ENCODE peak calls at places on chromosomes 5 and 9, in six cellular contexts. H is GM12878, A is body of pancreas, M is hepatocyte, R is ovary, J is left ventricle myocardium inferior. P is an unnamed sample.

GRCh38 chr5:157335534-157336422 is 69.9 kb downstream of the CYFIP2 start:
- DNase-seq in H (no peak), A (no peak), M (peak; percentile 48), R (no peak), J (peak; percentile 32), P (no peak)

GRCh38 chr5:28328691-28329090 is 1290.3 kb upstream of the CDH9 start:
- DNase-seq in H (no peak), A (no peak), M (no peak), R (no peak), J (no peak), P (no peak)

GRCh38 chr9:98833090-98833956 is 25.9 kb downstream of the GALNT12 start:
- DNase-seq in H (no peak), A (peak; percentile 49), M (no peak), R (no peak), J (peak; percentile 36), P (peak; percentile 36)

GRCh38 chr5:58322453-58322852 is 137.4 kb downstream of the PLK2 start:
- DNase-seq in H (no peak), A (no peak), M (no peak), R (no peak), J (no peak), P (no peak)

GRCh38 chr9:75039006-75039405 is 10.9 kb upstream of the CARNMT1 start:
- DNase-seq in H (no peak), A (no peak), M (peak; percentile 17), R (no peak), J (no peak), P (no peak)

GRCh38 chr5:132222649-132223038 is 5.0 kb downstream of the P4HA2 start:
- DNase-seq in H (peak; percentile 38), A (no peak), M (no peak), R (no peak), J (no peak), P (no peak)

GRCh38 chr5:123875444-123876264 is 363.7 kb downstream of the CSNK1G3 start:
- DNase-seq in H (no peak), A (peak; percentile 36), M (peak; percentile 60), R (no peak), J (no peak), P (peak; percentile 24)

GRCh38 chr5:15948225-15948624 is 231.4 kb downstream of the MARCHF11 start:
- DNase-seq in H (no peak), A (no peak), M (no peak), R (no peak), J (no peak), P (no peak)

GRCh38 chr9:128118971-128119665 is 8.4 kb downstream of the PTGES2 start:
- DNase-seq in H (no peak), A (peak; percentile 93), M (no peak), R (peak; percentile 15), J (no peak), P (no peak)

GRCh38 chr9:113343732-113344231 is 3.7 kb upstream of the WDR31 start:
- DNase-seq in H (no peak), A (peak; percentile 86), M (peak; percentile 84), R (peak; percentile 49), J (peak; percentile 69), P (peak; percentile 56)

GRCh38 chr9:21015959-21016358 is 15.5 kb downstream of the HACD4 start:
- DNase-seq in H (no peak), A (no peak), M (no peak), R (no peak), J (no peak), P (no peak)

GRCh38 chr5:172541119-172541763 is 86.9 kb upstream of the SH3PXD2B start:
- DNase-seq in H (no peak), A (no peak), M (no peak), R (no peak), J (no peak), P (peak; percentile 11)

GRCh38 chr9:120711354-120711753 is 2.9 kb downstream of the MEGF9 start:
- DNase-seq in H (no peak), A (no peak), M (no peak), R (no peak), J (no peak), P (no peak)

GRCh38 chr9:14271078-14271673 is 42.8 kb downstream of the NFIB start:
- DNase-seq in H (no peak), A (peak; percentile 54), M (peak; percentile 77), R (peak; percentile 78), J (peak; percentile 74), P (peak; percentile 71)

GRCh38 chr5:157744055-157745011 is 821 bp downstream of the LSM11 start:
- DNase-seq in H (no peak), A (peak; percentile 19), M (no peak), R (peak; percentile 42), J (peak; percentile 23), P (peak; percentile 13)

GRCh38 chr9:128946945-128947422 is 419 bp downstream of the DOLK start:
- DNase-seq in H (no peak), A (peak; percentile 44), M (peak; percentile 46), R (no peak), J (no peak), P (peak; percentile 12)

GRCh38 chr9:115118471-115119156 is 657 bp upstream of the TNC start:
- DNase-seq in H (no peak), A (peak; percentile 57), M (peak; percentile 83), R (no peak), J (peak; percentile 20), P (peak; percentile 21)

GRCh38 chr9:16032799-16033198 is 480.0 kb downstream of the CCDC171 start:
- DNase-seq in H (no peak), A (no peak), M (no peak), R (no peak), J (no peak), P (no peak)

GRCh38 chr5:171908638-171909037 is 97.8 kb downstream of the FBXW11 start:
- DNase-seq in H (no peak), A (no peak), M (no peak), R (no peak), J (no peak), P (no peak)

GRCh38 chr5:81922790-81923398 is 48.9 kb upstream of the ATG10 start:
- DNase-seq in H (peak; percentile 30), A (peak; percentile 13), M (no peak), R (no peak), J (no peak), P (no peak)

GRCh38 chr9:129881547-129882324 is 46.5 kb downstream of the USP20 start:
- DNase-seq in H (no peak), A (no peak), M (no peak), R (no peak), J (no peak), P (no peak)

GRCh38 chr9:120256146-120256545 is 323.8 kb downstream of the CDK5RAP2 start:
- DNase-seq in H (no peak), A (no peak), M (no peak), R (no peak), J (no peak), P (no peak)

GRCh38 chr9:128552744-128553221 is 396 bp downstream of the SPTAN1 start:
- DNase-seq in H (no peak), A (peak; percentile 59), M (peak; percentile 79), R (peak; percentile 70), J (peak; percentile 59), P (peak; percentile 70)

GRCh38 chr9:15584383-15584782 is 31.5 kb downstream of the CCDC171 start:
- DNase-seq in H (no peak), A (no peak), M (no peak), R (no peak), J (no peak), P (no peak)

GRCh38 chr5:112165897-112166737 is 253.0 kb downstream of the EPB41L4A start:
- DNase-seq in H (no peak), A (no peak), M (peak; percentile 39), R (no peak), J (no peak), P (no peak)

GRCh38 chr5:61783481-61783880 is 451.4 kb downstream of the ZSWIM6 start:
- DNase-seq in H (no peak), A (peak; percentile 19), M (no peak), R (no peak), J (no peak), P (no peak)

GRCh38 chr5:172452398-172453205 is 1.7 kb downstream of the SH3PXD2B start:
- DNase-seq in H (no peak), A (no peak), M (peak; percentile 61), R (no peak), J (no peak), P (no peak)

GRCh38 chr5:32290922-32291321 is 21.8 kb downstream of the MTMR12 start:
- DNase-seq in H (no peak), A (peak; percentile 41), M (no peak), R (no peak), J (no peak), P (no peak)

GRCh38 chr5:59542841-59543825 is 350.4 kb downstream of the PDE4D start:
- DNase-seq in H (no peak), A (peak; percentile 65), M (peak; percentile 26), R (no peak), J (peak; percentile 49), P (peak; percentile 36)

GRCh38 chr9:75812139-75812538 is 78.3 kb upstream of the PCSK5 start:
- DNase-seq in H (no peak), A (no peak), M (no peak), R (no peak), J (no peak), P (no peak)

GRCh38 chr9:114745108-114745848 is 60.6 kb downstream of the TNFSF15 start:
- DNase-seq in H (no peak), A (no peak), M (no peak), R (no peak), J (no peak), P (no peak)

DNA sequence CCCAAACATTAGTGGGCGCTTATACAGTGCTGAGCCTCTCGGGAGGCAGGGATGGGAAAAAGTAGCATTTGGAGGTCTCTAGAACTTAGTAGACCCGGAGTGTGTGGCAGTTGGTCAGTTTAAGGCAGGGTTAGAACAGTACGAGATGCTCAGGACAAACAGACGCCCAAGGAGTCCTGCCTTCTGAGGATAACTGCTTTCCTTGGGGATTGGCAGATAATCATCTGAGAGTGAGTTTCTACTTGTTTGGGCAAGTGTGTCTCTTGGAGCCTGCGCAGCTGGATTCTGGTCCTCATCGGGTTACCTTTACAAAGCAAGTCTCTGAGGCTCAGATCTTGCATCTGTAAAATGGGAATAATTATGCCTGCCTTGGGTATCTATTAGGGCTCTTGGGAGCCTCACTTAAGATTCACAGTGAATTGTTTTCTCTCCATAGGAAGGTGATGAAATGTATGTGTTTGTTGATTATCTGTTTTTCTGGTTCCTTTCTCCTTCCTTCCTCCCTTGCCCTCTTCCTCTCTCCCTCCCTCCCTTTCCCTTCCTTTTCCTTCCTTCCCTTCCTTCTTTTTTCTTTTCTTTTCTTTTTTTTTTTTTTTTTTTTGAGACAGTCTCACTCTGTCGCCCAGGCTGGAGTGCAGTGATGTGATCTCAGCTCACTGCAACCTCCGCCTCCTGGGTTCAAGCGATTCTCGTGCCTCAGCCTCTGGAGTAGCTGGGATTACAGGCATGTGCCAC is 2.0 kb downstream of the PRRC2B start:
- DNase-seq in H (no peak), A (no peak), M (no peak), R (no peak), J (no peak), P (no peak)
- TF ChIP-seq CTCF in H (no peak), A (no peak), M (no peak), R (no peak), J (no peak), P (no peak)

GRCh38 chr5:1662559-1663043 is 137.0 kb downstream of the MRPL36 start:
- DNase-seq in H (no peak), A (no peak), M (no peak), R (no peak), J (no peak), P (no peak)
- H3K4me3 ChIP-seq in H (no peak overlapping the region), A (no peak overlapping the region), M (no peak overlapping the region), R (no peak overlapping the region), J (no peak overlapping the region), P (no peak overlapping the region)

GRCh38 chr5:83567741-83568530 is 96.4 kb downstream of the VCAN start:
- DNase-seq in H (no peak), A (no peak), M (no peak), R (no peak), J (no peak), P (no peak)
- H3K4me1 ChIP-seq in H (no peaks in the 10 kb centered on the region), A (peaks cover 12% of the 10 kb centered on the region), M (peaks cover 6% of the 10 kb centered on the region), R (no peaks in the 10 kb centered on the region), J (peaks cover 10% of the 10 kb centered on the region), P (no peaks in the 10 kb centered on the region)

GRCh38 chr9:137187386-137187785 is 974 bp downstream of the ANAPC2 start:
- DNase-seq in H (no peak), A (no peak), M (no peak), R (no peak), J (no peak), P (no peak)
- TF ChIP-seq CTCF in H (no peak), A (no peak), M (no peak), R (no peak), J (no peak), P (no peak)

P was measured in heart right ventricle.